ENCODE peak calls at places on chromosome 17, in six cellular contexts. D, C, H, X, J and V are unnamed samples.

GRCh38 chr17:82152556-82153294 is 54.7 kb upstream of the FASN start:
- DNase-seq in D (no peak), C (no peak), H (no peak), X (peak), J (no peak), V (peak)

GRCh38 chr17:20225162-20226115 is 216.3 kb downstream of the SPECC1 start:
- DNase-seq in D (no peak), C (no peak), H (peak), X (no peak), J (no peak), V (no peak)

GRCh38 chr17:3944485-3945388 is 19.5 kb downstream of the ATP2A3 start:
- DNase-seq in D (no peak), C (no peak), H (no peak), X (peak), J (peak), V (no peak)

GRCh38 chr17:15510361-15510760 is 42.9 kb upstream of the CDRT4 start:
- DNase-seq in D (peak), C (no peak), H (peak), X (no peak), J (no peak), V (no peak)

GRCh38 chr17:43334744-43335400 is 63.9 kb upstream of the ARL4D start:
- DNase-seq in D (no peak), C (no peak), H (no peak), X (no peak), J (no peak), V (no peak)

GRCh38 chr17:77875051-77875780 is 83.3 kb upstream of the TNRC6C start:
- DNase-seq in D (peak), C (no peak), H (peak), X (no peak), J (no peak), V (no peak)

GRCh38 chr17:8420041-8420934 is 15.4 kb upstream of the NDEL1 start:
- DNase-seq in D (no peak), C (peak), H (peak), X (peak), J (no peak), V (peak)

GRCh38 chr17:17087424-17088103 is 45.3 kb downstream of the MPRIP start:
- DNase-seq in D (no peak), C (no peak), H (no peak), X (no peak), J (no peak), V (peak)

GRCh38 chr17:39665642-39666221 is 583 bp downstream of the TCAP start:
- DNase-seq in D (no peak), C (no peak), H (peak), X (no peak), J (no peak), V (no peak)

GRCh38 chr17:1110844-1111598 is 68.8 kb downstream of the ABR start:
- DNase-seq in D (peak), C (no peak), H (peak), X (peak), J (no peak), V (peak)

GRCh38 chr17:76736349-76737081 is 616 bp downstream of the SRSF2 start:
- DNase-seq in D (peak), C (peak), H (peak), X (peak), J (peak), V (peak)

GRCh38 chr17:79137015-79137770 is 62.6 kb downstream of the ENGASE start:
- DNase-seq in D (no peak), C (no peak), H (no peak), X (no peak), J (no peak), V (no peak)

GRCh38 chr17:78979780-78980623 is at the start of gene LGALS3BP:
- DNase-seq in D (peak), C (peak), H (peak), X (peak), J (no peak), V (peak)

GRCh38 chr17:27543958-27544349 is 87.0 kb upstream of the LGALS9 start:
- DNase-seq in D (no peak), C (no peak), H (no peak), X (no peak), J (no peak), V (no peak)

GRCh38 chr17:64007838-64008282 is 9.7 kb downstream of the PRR29 start:
- DNase-seq in D (no peak), C (no peak), H (no peak), X (no peak), J (no peak), V (no peak)

GRCh38 chr17:10429416-10430045 is 7.8 kb upstream of the MYH8 start:
- DNase-seq in D (peak), C (no peak), H (peak), X (no peak), J (no peak), V (no peak)

GRCh38 chr17:57463103-57463885 is 207.0 kb downstream of the MSI2 start:
- DNase-seq in D (peak), C (no peak), H (peak), X (no peak), J (no peak), V (no peak)

GRCh38 chr17:8598913-8599312 is 31.6 kb downstream of the MYH10 start:
- DNase-seq in D (no peak), C (no peak), H (no peak), X (no peak), J (no peak), V (no peak)

GRCh38 chr17:66044083-66044482 is 147.8 kb downstream of the CEP112 start:
- DNase-seq in D (no peak), C (no peak), H (no peak), X (no peak), J (no peak), V (no peak)

GRCh38 chr17:3964203-3965122 is at the start of gene ATP2A3:
- DNase-seq in D (no peak), C (peak), H (no peak), X (peak), J (peak), V (no peak)

GRCh38 chr17:56130030-56130429 is 23.2 kb upstream of the ANKFN1 start:
- DNase-seq in D (no peak), C (no peak), H (no peak), X (no peak), J (no peak), V (no peak)

GRCh38 chr17:42087736-42088705 is 10.3 kb downstream of the ZNF385C start:
- DNase-seq in D (no peak), C (no peak), H (no peak), X (no peak), J (no peak), V (no peak)

GRCh38 chr17:58362368-58363014 is 10.5 kb upstream of the SUPT4H1 start:
- DNase-seq in D (no peak), C (no peak), H (no peak), X (no peak), J (no peak), V (no peak)

GRCh38 chr17:49390548-49391324 is 23.9 kb downstream of the PHB1 start:
- DNase-seq in D (no peak), C (peak), H (peak), X (no peak), J (no peak), V (no peak)

GRCh38 chr17:82931696-82932060 is 91.9 kb upstream of the ZNF750 start:
- DNase-seq in D (peak), C (no peak), H (no peak), X (peak), J (no peak), V (peak)

GRCh38 chr17:43578699-43579569 is 32.8 kb upstream of the ETV4 start:
- DNase-seq in D (peak), C (peak), H (peak), X (no peak), J (peak), V (no peak)

GRCh38 chr17:50479522-50480141 is 972 bp downstream of the RSAD1 start:
- DNase-seq in D (peak), C (peak), H (peak), X (peak), J (peak), V (peak)

GRCh38 chr17:3946711-3947235 is 17.5 kb downstream of the ATP2A3 start:
- DNase-seq in D (no peak), C (no peak), H (peak), X (no peak), J (no peak), V (no peak)

GRCh38 chr17:33038740-33039139 is 47.1 kb downstream of the SPACA3 start:
- DNase-seq in D (no peak), C (no peak), H (no peak), X (no peak), J (peak), V (no peak)

GRCh38 chr17:13329421-13329820 is 272.3 kb downstream of the HS3ST3A1 start:
- DNase-seq in D (no peak), C (no peak), H (no peak), X (no peak), J (no peak), V (no peak)

GRCh38 chr17:80752369-80752705 is 207.7 kb downstream of the RPTOR start:
- DNase-seq in D (no peak), C (no peak), H (no peak), X (no peak), J (no peak), V (no peak)

GRCh38 chr17:14032234-14032633 is 37.1 kb upstream of the COX10 start:
- DNase-seq in D (no peak), C (no peak), H (no peak), X (no peak), J (no peak), V (no peak)

GRCh38 chr17:6269474-6269873 is 165.4 kb downstream of the AIPL1 start:
- DNase-seq in D (peak), C (no peak), H (peak), X (no peak), J (peak), V (no peak)

GRCh38 chr17:69724236-69724635 is 309.7 kb downstream of the MAP2K6 start:
- DNase-seq in D (no peak), C (no peak), H (no peak), X (no peak), J (no peak), V (no peak)

GRCh38 chr17:28340374-28340773 is 4.8 kb downstream of the TNFAIP1 start:
- DNase-seq in D (no peak), C (no peak), H (no peak), X (no peak), J (no peak), V (no peak)

GRCh38 chr17:73420897-73421296 is 109.1 kb upstream of the CDC42EP4 start:
- DNase-seq in D (no peak), C (no peak), H (peak), X (no peak), J (peak), V (no peak)